ENCODE peak calls at places on chromosomes 2 and 18, in six cellular contexts. One of them, this sample, is unnamed.

GRCh38 chr18:31506024-31506742 is 8.2 kb downstream of the DSG2 start:
- ATAC-seq in upper lobe of right lung: no peak
- ATAC-seq in pancreas: peak; percentile 58
- ATAC-seq in DND-41: no peak
- ATAC-seq in right lobe of liver: peak; percentile 78
- ATAC-seq in psoas muscle: no peak
- ATAC-seq in this sample: no peak

GRCh38 chr2:150938586-150938985 is 323.1 kb downstream of the RBM43 start:
- ATAC-seq in upper lobe of right lung: no peak
- ATAC-seq in pancreas: no peak
- ATAC-seq in DND-41: no peak
- ATAC-seq in right lobe of liver: no peak
- ATAC-seq in psoas muscle: no peak
- ATAC-seq in this sample: no peak

GRCh38 chr18:62784966-62785413 is 69.6 kb downstream of the PHLPP1 start:
- ATAC-seq in upper lobe of right lung: no peak
- ATAC-seq in pancreas: peak; percentile 26
- ATAC-seq in DND-41: no peak
- ATAC-seq in right lobe of liver: peak; percentile 44
- ATAC-seq in psoas muscle: no peak
- ATAC-seq in this sample: peak; percentile 61

GRCh38 chr2:127085260-127085666 is 21.7 kb downstream of the BIN1 start:
- ATAC-seq in upper lobe of right lung: peak; percentile 69
- ATAC-seq in pancreas: no peak
- ATAC-seq in DND-41: peak; percentile 41
- ATAC-seq in right lobe of liver: no peak
- ATAC-seq in psoas muscle: no peak
- ATAC-seq in this sample: no peak

GRCh38 chr2:85009019-85009618 is 38.2 kb downstream of the KCMF1 start:
- ATAC-seq in upper lobe of right lung: peak; percentile 68
- ATAC-seq in pancreas: no peak
- ATAC-seq in DND-41: no peak
- ATAC-seq in right lobe of liver: no peak
- ATAC-seq in psoas muscle: no peak
- ATAC-seq in this sample: no peak

GRCh38 chr2:241649414-241649813 is 11.9 kb downstream of the ATG4B start:
- ATAC-seq in upper lobe of right lung: no peak
- ATAC-seq in pancreas: no peak
- ATAC-seq in DND-41: no peak
- ATAC-seq in right lobe of liver: peak; percentile 45
- ATAC-seq in psoas muscle: peak; percentile 59
- ATAC-seq in this sample: no peak

GRCh38 chr2:30230479-30230854 is 867 bp upstream of the LBH start:
- ATAC-seq in upper lobe of right lung: no peak
- ATAC-seq in pancreas: no peak
- ATAC-seq in DND-41: no peak
- ATAC-seq in right lobe of liver: peak; percentile 3
- ATAC-seq in psoas muscle: no peak
- ATAC-seq in this sample: no peak

GRCh38 chr18:73942081-73942625 is 205.5 kb downstream of the FBXO15 start:
- ATAC-seq in upper lobe of right lung: peak; percentile 29
- ATAC-seq in pancreas: no peak
- ATAC-seq in DND-41: no peak
- ATAC-seq in right lobe of liver: no peak
- ATAC-seq in psoas muscle: no peak
- ATAC-seq in this sample: no peak

GRCh38 chr2:181164699-181165098 is 184.3 kb downstream of the UBE2E3 start:
- ATAC-seq in upper lobe of right lung: no peak
- ATAC-seq in pancreas: no peak
- ATAC-seq in DND-41: no peak
- ATAC-seq in right lobe of liver: no peak
- ATAC-seq in psoas muscle: no peak
- ATAC-seq in this sample: no peak

GRCh38 chr2:42928692-42929576 is 136.6 kb upstream of the HAAO start:
- ATAC-seq in upper lobe of right lung: no peak
- ATAC-seq in pancreas: no peak
- ATAC-seq in DND-41: no peak
- ATAC-seq in right lobe of liver: peak; percentile 42
- ATAC-seq in psoas muscle: no peak
- ATAC-seq in this sample: no peak

GRCh38 chr2:149744845-149745244 is 157.3 kb upstream of the MMADHC start:
- ATAC-seq in upper lobe of right lung: no peak
- ATAC-seq in pancreas: no peak
- ATAC-seq in DND-41: no peak
- ATAC-seq in right lobe of liver: no peak
- ATAC-seq in psoas muscle: no peak
- ATAC-seq in this sample: no peak

GRCh38 chr2:19711470-19712372 is 190.1 kb downstream of the TTC32 start:
- ATAC-seq in upper lobe of right lung: no peak
- ATAC-seq in pancreas: peak; percentile 55
- ATAC-seq in DND-41: no peak
- ATAC-seq in right lobe of liver: no peak
- ATAC-seq in psoas muscle: peak; percentile 26
- ATAC-seq in this sample: peak; percentile 83

GRCh38 chr18:28030458-28030857 is 146.5 kb downstream of the CDH2 start:
- ATAC-seq in upper lobe of right lung: no peak
- ATAC-seq in pancreas: no peak
- ATAC-seq in DND-41: no peak
- ATAC-seq in right lobe of liver: no peak
- ATAC-seq in psoas muscle: no peak
- ATAC-seq in this sample: no peak

GRCh38 chr2:180690611-180691010 is 289.8 kb upstream of the UBE2E3 start:
- ATAC-seq in upper lobe of right lung: no peak
- ATAC-seq in pancreas: no peak
- ATAC-seq in DND-41: no peak
- ATAC-seq in right lobe of liver: no peak
- ATAC-seq in psoas muscle: no peak
- ATAC-seq in this sample: no peak

GRCh38 chr2:173970421-173971042 is 5.4 kb upstream of the SP3 start:
- ATAC-seq in upper lobe of right lung: no peak
- ATAC-seq in pancreas: no peak
- ATAC-seq in DND-41: no peak
- ATAC-seq in right lobe of liver: no peak
- ATAC-seq in psoas muscle: no peak
- ATAC-seq in this sample: no peak

GRCh38 chr2:114001152-114001551 is 111.3 kb downstream of the ACTR3 start:
- ATAC-seq in upper lobe of right lung: no peak
- ATAC-seq in pancreas: no peak
- ATAC-seq in DND-41: no peak
- ATAC-seq in right lobe of liver: no peak
- ATAC-seq in psoas muscle: no peak
- ATAC-seq in this sample: no peak

GRCh38 chr2:232365621-232366321 is 12.8 kb upstream of the ALPP start:
- ATAC-seq in upper lobe of right lung: peak; percentile 65
- ATAC-seq in pancreas: peak; percentile 57
- ATAC-seq in DND-41: peak; percentile 13
- ATAC-seq in right lobe of liver: peak; percentile 26
- ATAC-seq in psoas muscle: peak; percentile 57
- ATAC-seq in this sample: peak; percentile 44

GRCh38 chr2:18522484-18523146 is 37.8 kb downstream of the RDH14 start:
- ATAC-seq in upper lobe of right lung: peak; percentile 45
- ATAC-seq in pancreas: no peak
- ATAC-seq in DND-41: no peak
- ATAC-seq in right lobe of liver: no peak
- ATAC-seq in psoas muscle: no peak
- ATAC-seq in this sample: no peak

GRCh38 chr2:226903179-226903578 is 67.3 kb downstream of the RHBDD1 start:
- ATAC-seq in upper lobe of right lung: no peak
- ATAC-seq in pancreas: no peak
- ATAC-seq in DND-41: no peak
- ATAC-seq in right lobe of liver: no peak
- ATAC-seq in psoas muscle: no peak
- ATAC-seq in this sample: no peak

GRCh38 chr2:168350380-168350779 is 103.0 kb upstream of the STK39 start:
- ATAC-seq in upper lobe of right lung: no peak
- ATAC-seq in pancreas: peak; percentile 64
- ATAC-seq in DND-41: no peak
- ATAC-seq in right lobe of liver: peak; percentile 28
- ATAC-seq in psoas muscle: no peak
- ATAC-seq in this sample: no peak

GRCh38 chr2:235854276-235854675 is 313.9 kb downstream of the GBX2 start:
- ATAC-seq in upper lobe of right lung: no peak
- ATAC-seq in pancreas: no peak
- ATAC-seq in DND-41: no peak
- ATAC-seq in right lobe of liver: peak; percentile 20
- ATAC-seq in psoas muscle: no peak
- ATAC-seq in this sample: no peak

GRCh38 chr2:88059979-88060906 is 4.7 kb upstream of the KRCC1 start:
- ATAC-seq in upper lobe of right lung: peak; percentile 50
- ATAC-seq in pancreas: peak; percentile 54
- ATAC-seq in DND-41: peak; percentile 37
- ATAC-seq in right lobe of liver: peak; percentile 74
- ATAC-seq in psoas muscle: peak; percentile 66
- ATAC-seq in this sample: no peak

GRCh38 chr2:23414876-23415275 is 29.9 kb downstream of the KLHL29 start:
- ATAC-seq in upper lobe of right lung: no peak
- ATAC-seq in pancreas: no peak
- ATAC-seq in DND-41: no peak
- ATAC-seq in right lobe of liver: no peak
- ATAC-seq in psoas muscle: peak; percentile 26
- ATAC-seq in this sample: no peak

GRCh38 chr2:20424300-20425290 is 22.3 kb upstream of the RHOB start:
- ATAC-seq in upper lobe of right lung: peak; percentile 67
- ATAC-seq in pancreas: peak; percentile 12
- ATAC-seq in DND-41: peak; percentile 49
- ATAC-seq in right lobe of liver: peak; percentile 55
- ATAC-seq in psoas muscle: no peak
- ATAC-seq in this sample: peak; percentile 10

GRCh38 chr2:82333697-82334096 is 2029.1 kb upstream of the LRRTM1 start:
- ATAC-seq in upper lobe of right lung: no peak
- ATAC-seq in pancreas: no peak
- ATAC-seq in DND-41: no peak
- ATAC-seq in right lobe of liver: no peak
- ATAC-seq in psoas muscle: no peak
- ATAC-seq in this sample: no peak

GRCh38 chr2:113105047-113105446 is 22.4 kb upstream of the IL1RN start:
- ATAC-seq in upper lobe of right lung: no peak
- ATAC-seq in pancreas: no peak
- ATAC-seq in DND-41: no peak
- ATAC-seq in right lobe of liver: no peak
- ATAC-seq in psoas muscle: no peak
- ATAC-seq in this sample: no peak

GRCh38 chr2:121697108-121697631 is 39.5 kb downstream of the NIFK start:
- ATAC-seq in upper lobe of right lung: peak; percentile 69
- ATAC-seq in pancreas: no peak
- ATAC-seq in DND-41: no peak
- ATAC-seq in right lobe of liver: peak; percentile 73
- ATAC-seq in psoas muscle: no peak
- ATAC-seq in this sample: no peak

GRCh38 chr2:165793161-165793778 is 777 bp downstream of the GALNT3 start:
- ATAC-seq in upper lobe of right lung: peak; percentile 45
- ATAC-seq in pancreas: peak; percentile 67
- ATAC-seq in DND-41: no peak
- ATAC-seq in right lobe of liver: no peak
- ATAC-seq in psoas muscle: no peak
- ATAC-seq in this sample: no peak

GRCh38 chr18:40534748-40535147 is 1420.3 kb upstream of the PIK3C3 start:
- ATAC-seq in upper lobe of right lung: no peak
- ATAC-seq in pancreas: no peak
- ATAC-seq in DND-41: no peak
- ATAC-seq in right lobe of liver: no peak
- ATAC-seq in psoas muscle: no peak
- ATAC-seq in this sample: no peak

GRCh38 chr18:40524881-40525280 is 1430.2 kb upstream of the PIK3C3 start:
- ATAC-seq in upper lobe of right lung: no peak
- ATAC-seq in pancreas: no peak
- ATAC-seq in DND-41: no peak
- ATAC-seq in right lobe of liver: no peak
- ATAC-seq in psoas muscle: no peak
- ATAC-seq in this sample: no peak

GRCh38 chr18:40531061-40531460 is 1424.0 kb upstream of the PIK3C3 start:
- ATAC-seq in upper lobe of right lung: no peak
- ATAC-seq in pancreas: no peak
- ATAC-seq in DND-41: no peak
- ATAC-seq in right lobe of liver: no peak
- ATAC-seq in psoas muscle: no peak
- ATAC-seq in this sample: no peak

DNA sequence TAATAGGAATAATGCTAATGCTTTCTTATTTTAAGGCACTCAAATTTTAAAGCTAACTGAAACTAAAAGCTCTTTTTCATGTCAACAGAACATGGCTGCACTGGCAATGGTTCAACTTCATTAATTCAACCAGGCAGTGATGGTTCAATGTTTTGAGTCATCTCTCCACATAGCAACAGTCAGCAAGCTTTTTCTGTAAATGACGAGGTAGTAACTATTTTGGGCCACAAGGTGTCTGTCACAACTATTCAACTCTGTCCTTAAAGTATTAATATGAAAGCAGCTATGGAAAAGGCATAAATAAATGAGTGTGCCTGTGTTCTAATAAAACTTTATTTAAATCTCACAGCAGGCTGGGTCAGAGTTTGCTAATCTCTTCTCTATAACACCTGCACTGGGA is 1425.6 kb upstream of the PIK3C3 start:
- ATAC-seq in upper lobe of right lung: no peak
- ATAC-seq in pancreas: no peak
- ATAC-seq in DND-41: no peak
- ATAC-seq in right lobe of liver: no peak
- ATAC-seq in psoas muscle: no peak
- ATAC-seq in this sample: no peak
- TF ChIP-seq CTCF in upper lobe of right lung: no peak
- TF ChIP-seq CTCF in pancreas: no peak
- TF ChIP-seq CTCF in DND-41: no peak
- TF ChIP-seq CTCF in right lobe of liver: no peak
- TF ChIP-seq CTCF in psoas muscle: no peak
- TF ChIP-seq CTCF in this sample: no peak

GRCh38 chr2:197215988-197216979 is 94.3 kb downstream of the ANKRD44 start:
- ATAC-seq in upper lobe of right lung: peak; percentile 62
- ATAC-seq in pancreas: peak; percentile 71
- ATAC-seq in DND-41: no peak
- ATAC-seq in right lobe of liver: peak; percentile 86
- ATAC-seq in psoas muscle: no peak
- ATAC-seq in this sample: no peak
- H3K4me3 ChIP-seq in upper lobe of right lung: no peak overlapping the region
- H3K4me3 ChIP-seq in pancreas: no peak overlapping the region
- H3K4me3 ChIP-seq in DND-41: no peak overlapping the region
- H3K4me3 ChIP-seq in right lobe of liver: no peak overlapping the region
- H3K4me3 ChIP-seq in psoas muscle: no peak overlapping the region
- H3K4me3 ChIP-seq in this sample: no peak overlapping the region

GRCh38 chr2:196808281-196808680 is 874 bp downstream of the C2orf66 start:
- ATAC-seq in upper lobe of right lung: no peak
- ATAC-seq in pancreas: no peak
- ATAC-seq in DND-41: no peak
- ATAC-seq in right lobe of liver: no peak
- ATAC-seq in psoas muscle: no peak
- ATAC-seq in this sample: no peak
- TF ChIP-seq CTCF in upper lobe of right lung: no peak
- TF ChIP-seq CTCF in pancreas: no peak
- TF ChIP-seq CTCF in DND-41: peak; percentile 24
- TF ChIP-seq CTCF in right lobe of liver: no peak
- TF ChIP-seq CTCF in psoas muscle: no peak
- TF ChIP-seq CTCF in this sample: no peak

DNA sequence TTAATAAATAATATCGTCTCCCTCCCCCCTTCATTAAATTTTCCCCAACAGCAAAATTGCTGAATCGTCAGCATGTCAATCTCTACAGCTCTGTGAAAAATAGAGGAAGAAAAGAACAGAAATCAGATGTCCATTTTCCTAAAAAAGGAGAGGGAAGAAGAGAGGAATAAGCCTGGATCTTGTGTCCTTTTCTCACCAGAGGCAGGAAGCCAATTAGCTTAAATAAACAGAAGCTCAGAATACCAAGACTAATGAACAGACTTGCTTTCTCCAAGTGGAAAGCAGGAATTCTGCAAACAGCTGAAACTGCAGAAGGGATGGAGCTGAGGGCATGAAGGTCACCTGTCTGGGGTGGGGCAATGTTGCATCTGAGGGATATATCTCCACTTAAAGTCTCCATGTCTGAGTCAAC is 265.7 kb downstream of the CCDC85A start:
- ATAC-seq in upper lobe of right lung: peak; percentile 35
- ATAC-seq in pancreas: peak; percentile 57
- ATAC-seq in DND-41: no peak
- ATAC-seq in right lobe of liver: peak; percentile 42
- ATAC-seq in psoas muscle: no peak
- ATAC-seq in this sample: no peak
- H3K4me3 ChIP-seq in upper lobe of right lung: no peak overlapping the region
- H3K4me3 ChIP-seq in pancreas: no peak overlapping the region
- H3K4me3 ChIP-seq in DND-41: no peak overlapping the region
- H3K4me3 ChIP-seq in right lobe of liver: peak overlapping the region; percentile 32
- H3K4me3 ChIP-seq in psoas muscle: no peak overlapping the region
- H3K4me3 ChIP-seq in this sample: no peak overlapping the region

This sample was measured in gastroesophageal sphincter.